ENCODE peak calls at places on chromosomes 4 and X, in nine cellular contexts. S is ELR; M is ACHN; K is GM06990; F is GM12892; V is COR-L47; D is pons; W is CD8-positive, alpha-beta memory T cell; T is mesenteric fat pad. Z is an unnamed sample.

GRCh38 chrX:134718329-134719317 is 60.4 kb upstream of the PLAC1 start:
- DNase-seq in W (no peak), F (no peak), D (no peak), V (no peak), S (peak), M (peak), T (no peak), K (peak), Z (peak)

GRCh38 chr4:108215055-108215454 is 46.3 kb upstream of the LEF1 start:
- DNase-seq in K (no peak), D (no peak), T (no peak), F (no peak), W (no peak), M (no peak), V (no peak), S (no peak), Z (no peak)

GRCh38 chr4:2535386-2536192 is 858 bp upstream of the FAM193A start:
- DNase-seq in W (peak), F (peak), M (peak), K (peak), D (peak), V (no peak), T (peak), S (peak), Z (peak)

GRCh38 chr4:76301068-76301774 is 5.3 kb upstream of the STBD1 start:
- DNase-seq in F (peak), S (peak), W (no peak), M (peak), T (no peak), D (peak), V (no peak), K (peak), Z (peak)

GRCh38 chr4:41548305-41548704 is 10.3 kb downstream of the LIMCH1 start:
- DNase-seq in V (no peak), F (no peak), S (no peak), T (no peak), W (no peak), M (no peak), D (no peak), K (no peak), Z (no peak)

GRCh38 chrX:69107231-69107739 is 58.0 kb downstream of the PJA1 start:
- DNase-seq in T (no peak), M (no peak), S (no peak), V (no peak), K (no peak), W (no peak), F (no peak), D (no peak), Z (no peak)

GRCh38 chr4:66095065-66095464 is 424.8 kb upstream of the EPHA5 start:
- DNase-seq in D (no peak), W (no peak), T (no peak), F (no peak), M (no peak), K (no peak), V (no peak), S (no peak), Z (no peak)

GRCh38 chr4:37320518-37321235 is 76.1 kb downstream of the NWD2 start:
- DNase-seq in S (no peak), W (no peak), D (no peak), T (no peak), F (no peak), V (no peak), M (no peak), K (no peak), Z (no peak)

GRCh38 chrX:80808854-80809493 is 703 bp downstream of the BRWD3 start:
- DNase-seq in V (no peak), F (no peak), K (peak), W (peak), T (no peak), D (peak), M (peak), S (peak), Z (no peak)

GRCh38 chrX:31497086-31497485 is 425.2 kb upstream of the FTHL17 start:
- DNase-seq in V (no peak), K (no peak), S (peak), F (no peak), M (no peak), D (no peak), W (no peak), T (no peak), Z (peak)